ENCODE peak calls at places on chromosome 7, in six cellular contexts. L is body of pancreas; G is T-helper 17 cell; S is activated T-cell treated with anti-CD3 and anti-CD28 coated beads, Interleukin-2, amount 50 U/mL, for 72 hours; W is ascending aorta; J is GM20000. A is an unnamed sample.

GRCh38 chr7:123455965-123456364 is 78.4 kb downstream of the IQUB start:
- DNase-seq in J (no peak), G (no peak), W (no peak), L (no peak), S (no peak), A (no peak)

GRCh38 chr7:26188291-26188999 is 12.1 kb downstream of the HNRNPA2B1 start:
- DNase-seq in S (no peak), L (no peak), W (no peak), J (no peak), G (no peak), A (no peak)

GRCh38 chr7:3109516-3109915 is 65.8 kb upstream of the CARD11 start:
- DNase-seq in S (no peak), G (no peak), L (no peak), J (no peak), W (no peak), A (no peak)

GRCh38 chr7:47390914-47391313 is 191.0 kb downstream of the TNS3 start:
- DNase-seq in J (no peak), W (no peak), G (no peak), L (no peak), S (no peak), A (no peak)

GRCh38 chr7:76189276-76189675 is 12.4 kb upstream of the SRRM3 start:
- DNase-seq in G (no peak), W (no peak), J (no peak), S (no peak), L (no peak), A (no peak)

GRCh38 chr7:31493714-31494181 is 20.1 kb upstream of the ITPRID1 start:
- DNase-seq in L (peak), S (no peak), W (no peak), J (no peak), G (no peak), A (no peak)

GRCh38 chr7:13181221-13181620 is 493.8 kb downstream of the ARL4A start:
- DNase-seq in S (no peak), L (no peak), J (no peak), W (no peak), G (no peak), A (no peak)

GRCh38 chr7:156818133-156818532 is 74.8 kb downstream of the LMBR1 start:
- DNase-seq in J (no peak), L (no peak), W (no peak), S (no peak), G (no peak), A (no peak)

GRCh38 chr7:155527664-155528063 is 18.7 kb downstream of the CNPY1 start:
- DNase-seq in J (no peak), S (no peak), G (no peak), L (no peak), W (no peak), A (no peak)

GRCh38 chr7:2522780-2523433 is 3.3 kb downstream of the LFNG start:
- DNase-seq in G (no peak), L (peak), J (no peak), W (no peak), S (peak), A (no peak)

GRCh38 chr7:83472376-83472775 is 176.6 kb downstream of the SEMA3E start:
- DNase-seq in G (no peak), J (no peak), L (no peak), S (no peak), W (no peak), A (no peak)

GRCh38 chr7:142275028-142275427 is 17.2 kb upstream of the PRSS58 start:
- DNase-seq in W (no peak), S (no peak), G (no peak), J (no peak), L (no peak), A (no peak)

GRCh38 chr7:88357794-88358533 is 51.3 kb upstream of the STEAP4 start:
- DNase-seq in G (no peak), J (peak), W (no peak), S (no peak), L (no peak), A (no peak)

GRCh38 chr7:142880886-142881505 is 4.5 kb downstream of the TRPV6 start:
- DNase-seq in L (peak), S (peak), W (no peak), G (peak), J (peak), A (no peak)

GRCh38 chr7:102140952-102141370 is 145.7 kb upstream of the SH2B2 start:
- DNase-seq in L (no peak), G (no peak), W (no peak), J (no peak), S (no peak), A (no peak)

GRCh38 chr7:128876586-128876977 is 13.9 kb downstream of the ATP6V1F start:
- DNase-seq in S (no peak), J (no peak), W (no peak), L (no peak), G (no peak), A (no peak)

GRCh38 chr7:7805511-7806153 is 87.2 kb upstream of the RPA3 start:
- DNase-seq in G (no peak), L (no peak), W (no peak), J (no peak), S (no peak), A (no peak)

GRCh38 chr7:158649279-158649678 is 55.3 kb downstream of the NCAPG2 start:
- DNase-seq in W (no peak), L (no peak), S (no peak), J (no peak), G (no peak), A (no peak)

GRCh38 chr7:96827701-96828100 is 118.1 kb upstream of the SEM1 start:
- DNase-seq in J (no peak), W (no peak), G (no peak), S (no peak), L (no peak), A (no peak)

GRCh38 chr7:2931034-2931415 is 86.9 kb upstream of the GNA12 start:
- DNase-seq in S (no peak), W (no peak), G (no peak), J (no peak), L (no peak), A (no peak)

GRCh38 chr7:17159500-17160037 is 138.9 kb upstream of the AHR start:
- DNase-seq in G (no peak), S (peak), J (peak), L (no peak), W (no peak), A (no peak)

GRCh38 chr7:132125096-132125495 is 451.2 kb downstream of the PLXNA4 start:
- DNase-seq in S (no peak), G (no peak), L (no peak), J (no peak), W (no peak), A (no peak)

GRCh38 chr7:29189743-29190201 is 4.8 kb upstream of the CHN2 start:
- DNase-seq in J (peak), G (no peak), S (peak), L (peak), W (no peak), A (no peak)

GRCh38 chr7:105219771-105220160 is 169.0 kb downstream of the SRPK2 start:
- DNase-seq in S (no peak), L (no peak), W (no peak), J (no peak), G (no peak), A (no peak)

GRCh38 chr7:150351587-150352194 is 10.3 kb upstream of the RARRES2 start:
- DNase-seq in S (no peak), J (no peak), G (no peak), L (no peak), W (no peak), A (no peak)

GRCh38 chr7:5482020-5482498 is 58.4 kb upstream of the TNRC18 start:
- DNase-seq in L (no peak), G (no peak), J (no peak), S (no peak), W (no peak), A (no peak)

GRCh38 chr7:16900212-16900768 is 18.5 kb upstream of the AGR3 start:
- DNase-seq in S (no peak), L (no peak), G (no peak), J (no peak), W (no peak), A (no peak)

GRCh38 chr7:109864263-109864662 is 1226.7 kb upstream of the LRRN3 start:
- DNase-seq in G (no peak), W (no peak), L (no peak), J (no peak), S (no peak), A (no peak)

GRCh38 chr7:94276797-94277196 is 117.9 kb upstream of the COL1A2 start:
- DNase-seq in W (no peak), J (peak), G (no peak), S (no peak), L (no peak), A (no peak)

GRCh38 chr7:77833136-77833535 is 34.6 kb downstream of the PHTF2 start:
- DNase-seq in G (no peak), J (no peak), S (no peak), W (no peak), L (no peak), A (no peak)

GRCh38 chr7:111059826-111060225 is 31.1 kb upstream of the LRRN3 start:
- DNase-seq in S (no peak), W (no peak), L (no peak), G (no peak), J (no peak), A (no peak)

GRCh38 chr7:92158660-92159575 is 20.0 kb downstream of the LRRD1 start:
- DNase-seq in G (no peak), L (no peak), S (no peak), J (peak), W (no peak), A (no peak)

GRCh38 chr7:85833071-85833470 is 646.2 kb upstream of the SEMA3D start:
- DNase-seq in J (no peak), L (no peak), S (no peak), W (no peak), G (no peak), A (no peak)

GRCh38 chr7:81367335-81367801 is 402.5 kb downstream of the HGF start:
- DNase-seq in W (no peak), L (no peak), G (no peak), S (no peak), J (no peak), A (no peak)

GRCh38 chr7:42502022-42502421 is 265.0 kb upstream of the GLI3 start:
- DNase-seq in W (no peak), S (no peak), G (no peak), L (no peak), J (no peak), A (no peak)

GRCh38 chr7:13578294-13578693 is 411.2 kb downstream of the ETV1 start:
- DNase-seq in J (no peak), G (no peak), L (no peak), S (no peak), W (no peak), A (no peak)

GRCh38 chr7:32937344-32938174 is 19.7 kb upstream of the FKBP9 start:
- DNase-seq in W (no peak), S (no peak), J (no peak), G (no peak), L (peak), A (no peak)

GRCh38 chr7:151345576-151345975 is 4.0 kb downstream of the NUB1 start:
- DNase-seq in G (no peak), J (no peak), L (no peak), S (no peak), W (no peak), A (no peak)